ENCODE peak calls at places on chromosomes 16 and 17, in seven cellular contexts. One of them, this sample, is unnamed.

GRCh38 chr17:60039096-60039495 is 39.6 kb downstream of the HEATR6 start:
- DNase-seq in aorta: no peak
- DNase-seq in CD8-positive, alpha-beta memory T cell: no peak
- DNase-seq in pancreas: no peak
- DNase-seq in left ventricle myocardium inferior: no peak
- DNase-seq in IMR-90: no peak
- DNase-seq in PC-3: no peak
- DNase-seq in this sample: no peak

GRCh38 chr17:41678907-41679739 is 9.6 kb upstream of the EIF1 start:
- DNase-seq in aorta: no peak
- DNase-seq in PC-3: peak; percentile 40
- DNase-seq in CD8-positive, alpha-beta memory T cell: peak; percentile 27
- DNase-seq in IMR-90: peak; percentile 28
- DNase-seq in pancreas: no peak
- DNase-seq in left ventricle myocardium inferior: no peak
- DNase-seq in this sample: no peak

GRCh38 chr17:80986816-80987480 is 4.7 kb upstream of the CHMP6 start:
- DNase-seq in aorta: peak; percentile 79
- DNase-seq in CD8-positive, alpha-beta memory T cell: no peak
- DNase-seq in PC-3: no peak
- DNase-seq in IMR-90: no peak
- DNase-seq in pancreas: no peak
- DNase-seq in left ventricle myocardium inferior: no peak
- DNase-seq in this sample: peak; percentile 54

GRCh38 chr17:21245703-21246102 is 7.5 kb downstream of the NATD1 start:
- DNase-seq in CD8-positive, alpha-beta memory T cell: no peak
- DNase-seq in aorta: no peak
- DNase-seq in pancreas: no peak
- DNase-seq in PC-3: no peak
- DNase-seq in left ventricle myocardium inferior: no peak
- DNase-seq in IMR-90: no peak
- DNase-seq in this sample: no peak

GRCh38 chr17:80263253-80264047 is 2.8 kb downstream of the RNF213 start:
- DNase-seq in aorta: peak; percentile 90
- DNase-seq in CD8-positive, alpha-beta memory T cell: peak; percentile 75
- DNase-seq in IMR-90: peak; percentile 89
- DNase-seq in left ventricle myocardium inferior: peak; percentile 75
- DNase-seq in pancreas: peak; percentile 87
- DNase-seq in PC-3: no peak
- DNase-seq in this sample: peak; percentile 94

GRCh38 chr16:85302018-85302847 is 190.0 kb upstream of the CIBAR2 start:
- DNase-seq in CD8-positive, alpha-beta memory T cell: no peak
- DNase-seq in aorta: no peak
- DNase-seq in PC-3: no peak
- DNase-seq in pancreas: no peak
- DNase-seq in IMR-90: peak; percentile 59
- DNase-seq in left ventricle myocardium inferior: no peak
- DNase-seq in this sample: no peak

GRCh38 chr16:70302745-70303144 is 3.8 kb downstream of the DDX19B start:
- DNase-seq in left ventricle myocardium inferior: no peak
- DNase-seq in CD8-positive, alpha-beta memory T cell: no peak
- DNase-seq in PC-3: peak; percentile 48
- DNase-seq in pancreas: no peak
- DNase-seq in aorta: no peak
- DNase-seq in IMR-90: no peak
- DNase-seq in this sample: no peak

GRCh38 chr17:35129154-35129972 is 7.9 kb downstream of the FNDC8 start:
- DNase-seq in IMR-90: peak; percentile 32
- DNase-seq in CD8-positive, alpha-beta memory T cell: no peak
- DNase-seq in pancreas: no peak
- DNase-seq in PC-3: no peak
- DNase-seq in left ventricle myocardium inferior: no peak
- DNase-seq in aorta: no peak
- DNase-seq in this sample: no peak

GRCh38 chr16:49193596-49193995 is 88.0 kb downstream of the CBLN1 start:
- DNase-seq in CD8-positive, alpha-beta memory T cell: no peak
- DNase-seq in aorta: no peak
- DNase-seq in IMR-90: no peak
- DNase-seq in left ventricle myocardium inferior: no peak
- DNase-seq in PC-3: no peak
- DNase-seq in pancreas: no peak
- DNase-seq in this sample: no peak
- H3K27ac ChIP-seq in CD8-positive, alpha-beta memory T cell: no peak overlapping the region
- H3K27ac ChIP-seq in aorta: no peak overlapping the region
- H3K27ac ChIP-seq in IMR-90: no peak overlapping the region
- H3K27ac ChIP-seq in left ventricle myocardium inferior: peak overlapping the region; percentile 57
- H3K27ac ChIP-seq in PC-3: no peak overlapping the region
- H3K27ac ChIP-seq in pancreas: no peak overlapping the region
- H3K27ac ChIP-seq in this sample: no peak overlapping the region

GRCh38 chr16:24131294-24131693 is 124.8 kb upstream of the CACNG3 start:
- DNase-seq in pancreas: no peak
- DNase-seq in PC-3: no peak
- DNase-seq in CD8-positive, alpha-beta memory T cell: no peak
- DNase-seq in IMR-90: no peak
- DNase-seq in left ventricle myocardium inferior: no peak
- DNase-seq in aorta: no peak
- DNase-seq in this sample: no peak

GRCh38 chr16:24129412-24129918 is 126.7 kb upstream of the CACNG3 start:
- DNase-seq in CD8-positive, alpha-beta memory T cell: no peak
- DNase-seq in PC-3: no peak
- DNase-seq in pancreas: no peak
- DNase-seq in left ventricle myocardium inferior: no peak
- DNase-seq in IMR-90: no peak
- DNase-seq in aorta: no peak
- DNase-seq in this sample: no peak

GRCh38 chr16:24132797-24133155 is 123.4 kb upstream of the CACNG3 start:
- DNase-seq in PC-3: no peak
- DNase-seq in pancreas: no peak
- DNase-seq in left ventricle myocardium inferior: no peak
- DNase-seq in CD8-positive, alpha-beta memory T cell: no peak
- DNase-seq in aorta: no peak
- DNase-seq in IMR-90: no peak
- DNase-seq in this sample: no peak

GRCh38 chr16:24130494-24131085 is 125.5 kb upstream of the CACNG3 start:
- DNase-seq in PC-3: no peak
- DNase-seq in left ventricle myocardium inferior: no peak
- DNase-seq in IMR-90: no peak
- DNase-seq in CD8-positive, alpha-beta memory T cell: no peak
- DNase-seq in pancreas: no peak
- DNase-seq in aorta: no peak
- DNase-seq in this sample: no peak

GRCh38 chr16:24132048-24132796 is 123.9 kb upstream of the CACNG3 start:
- DNase-seq in left ventricle myocardium inferior: no peak
- DNase-seq in PC-3: no peak
- DNase-seq in IMR-90: no peak
- DNase-seq in CD8-positive, alpha-beta memory T cell: no peak
- DNase-seq in pancreas: no peak
- DNase-seq in aorta: no peak
- DNase-seq in this sample: no peak
- H3K4me1 ChIP-seq in left ventricle myocardium inferior: no peaks in the 10 kb centered on the region
- H3K4me1 ChIP-seq in PC-3: no peaks in the 10 kb centered on the region
- H3K4me1 ChIP-seq in IMR-90: no peaks in the 10 kb centered on the region
- H3K4me1 ChIP-seq in CD8-positive, alpha-beta memory T cell: no peaks in the 10 kb centered on the region
- H3K4me1 ChIP-seq in pancreas: no peaks in the 10 kb centered on the region
- H3K4me1 ChIP-seq in aorta: no peaks in the 10 kb centered on the region
- H3K4me1 ChIP-seq in this sample: no peaks in the 10 kb centered on the region

DNA sequence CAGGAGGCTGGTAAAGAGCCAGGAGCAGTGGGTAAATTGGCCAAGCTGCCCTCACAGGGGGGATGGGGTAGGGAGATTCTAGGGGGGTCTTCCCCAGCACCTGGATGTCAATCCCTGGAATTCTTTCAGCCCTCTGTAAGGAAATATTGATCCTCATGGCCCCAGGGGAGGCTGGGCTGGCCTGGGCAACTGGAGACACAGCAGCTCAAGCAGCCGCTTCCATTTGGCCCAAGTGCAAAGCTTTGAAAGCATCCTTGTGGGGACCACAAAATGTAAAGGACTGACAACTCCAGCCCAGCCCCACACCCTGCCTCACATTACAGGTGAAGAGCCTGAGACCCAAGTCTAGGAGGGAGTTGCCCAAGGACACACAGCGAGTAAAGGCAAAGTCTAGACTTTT is 39.4 kb upstream of the MRPS23 start:
- DNase-seq in left ventricle myocardium inferior: no peak
- DNase-seq in IMR-90: no peak
- DNase-seq in CD8-positive, alpha-beta memory T cell: no peak
- DNase-seq in PC-3: no peak
- DNase-seq in aorta: no peak
- DNase-seq in pancreas: no peak
- DNase-seq in this sample: no peak
- H3K27ac ChIP-seq in left ventricle myocardium inferior: peak overlapping the region; percentile 99
- H3K27ac ChIP-seq in IMR-90: peak overlapping the region; percentile 33
- H3K27ac ChIP-seq in CD8-positive, alpha-beta memory T cell: no peak overlapping the region
- H3K27ac ChIP-seq in PC-3: peak overlapping the region; percentile 93
- H3K27ac ChIP-seq in aorta: peak overlapping the region; percentile 65
- H3K27ac ChIP-seq in pancreas: peak overlapping the region; percentile 96
- H3K27ac ChIP-seq in this sample: no peak overlapping the region

DNA sequence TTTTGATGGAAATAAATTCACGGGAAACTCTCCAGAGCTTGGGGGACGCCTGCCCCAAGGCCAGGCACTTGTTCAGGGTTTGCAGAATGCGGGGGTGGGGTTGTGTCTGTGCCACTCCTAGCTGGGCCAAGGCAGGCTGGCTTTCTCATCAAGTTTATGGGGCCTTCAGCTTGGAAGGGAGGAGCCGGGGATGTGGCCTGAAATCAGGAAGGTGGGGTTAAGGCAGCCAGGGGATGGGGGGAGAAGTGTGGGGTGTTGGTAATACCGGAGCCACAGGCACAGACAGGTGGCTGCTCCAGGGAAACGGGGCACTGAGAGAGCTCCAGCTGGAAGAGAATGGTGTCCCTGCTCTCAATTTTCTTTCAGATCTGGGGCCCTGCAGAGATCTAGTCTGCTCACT is 1.8 kb upstream of the CHAD start:
- DNase-seq in IMR-90: no peak
- DNase-seq in pancreas: no peak
- DNase-seq in aorta: no peak
- DNase-seq in CD8-positive, alpha-beta memory T cell: no peak
- DNase-seq in PC-3: no peak
- DNase-seq in left ventricle myocardium inferior: no peak
- DNase-seq in this sample: no peak
- H3K4me1 ChIP-seq in IMR-90: peaks cover 2% of the 10 kb centered on the region
- H3K4me1 ChIP-seq in pancreas: no peaks in the 10 kb centered on the region
- H3K4me1 ChIP-seq in aorta: no peaks in the 10 kb centered on the region
- H3K4me1 ChIP-seq in CD8-positive, alpha-beta memory T cell: no peaks in the 10 kb centered on the region
- H3K4me1 ChIP-seq in PC-3: peaks cover 10% of the 10 kb centered on the region
- H3K4me1 ChIP-seq in left ventricle myocardium inferior: peaks cover 19% of the 10 kb centered on the region
- H3K4me1 ChIP-seq in this sample: no peaks in the 10 kb centered on the region

This sample was measured in right lobe of liver.